ENCODE peak calls at places on chromosome 10, in eight cellular contexts. One of them, this sample, is unnamed.
A peak's percentile ranks its signal among the peaks of the same experiment; 100 is the strongest.

GRCh38 chr10:71753091-71753959 is 20.0 kb downstream of the VSIR start:
- DNase-seq in Panc1: no peak
- DNase-seq in H9: no peak
- DNase-seq in putamen: peak; percentile 61
- DNase-seq in CD4-positive, alpha-beta memory T cell: no peak
- DNase-seq in prostate gland: no peak
- DNase-seq in amniotic stem cell: no peak
- DNase-seq in brain microvascular endothelial cell: no peak
- DNase-seq in this sample: peak; percentile 72

GRCh38 chr10:6649903-6650302 is 69.8 kb upstream of the PRKCQ start:
- DNase-seq in prostate gland: no peak
- DNase-seq in Panc1: no peak
- DNase-seq in putamen: peak; percentile 22
- DNase-seq in CD4-positive, alpha-beta memory T cell: no peak
- DNase-seq in H9: no peak
- DNase-seq in amniotic stem cell: no peak
- DNase-seq in brain microvascular endothelial cell: no peak
- DNase-seq in this sample: no peak

GRCh38 chr10:95440756-95441546 is 120.2 kb downstream of the SORBS1 start:
- DNase-seq in Panc1: no peak
- DNase-seq in amniotic stem cell: no peak
- DNase-seq in putamen: no peak
- DNase-seq in prostate gland: no peak
- DNase-seq in CD4-positive, alpha-beta memory T cell: no peak
- DNase-seq in brain microvascular endothelial cell: no peak
- DNase-seq in H9: no peak
- DNase-seq in this sample: no peak

GRCh38 chr10:79069325-79070090 is 742 bp downstream of the ZMIZ1 start:
- DNase-seq in prostate gland: no peak
- DNase-seq in brain microvascular endothelial cell: peak; percentile 20
- DNase-seq in CD4-positive, alpha-beta memory T cell: peak; percentile 53
- DNase-seq in amniotic stem cell: peak; percentile 7
- DNase-seq in putamen: peak; percentile 49
- DNase-seq in Panc1: no peak
- DNase-seq in H9: no peak
- DNase-seq in this sample: peak; percentile 55

GRCh38 chr10:89389254-89389653 is 3.2 kb upstream of the IFIT1 start:
- DNase-seq in putamen: no peak
- DNase-seq in CD4-positive, alpha-beta memory T cell: peak; percentile 13
- DNase-seq in amniotic stem cell: no peak
- DNase-seq in Panc1: no peak
- DNase-seq in H9: no peak
- DNase-seq in prostate gland: no peak
- DNase-seq in brain microvascular endothelial cell: no peak
- DNase-seq in this sample: peak; percentile 82

GRCh38 chr10:103592186-103593021 is 98.9 kb downstream of the NEURL1 start:
- DNase-seq in H9: peak; percentile 77
- DNase-seq in CD4-positive, alpha-beta memory T cell: no peak
- DNase-seq in Panc1: peak; percentile 20
- DNase-seq in amniotic stem cell: no peak
- DNase-seq in prostate gland: no peak
- DNase-seq in brain microvascular endothelial cell: peak; percentile 20
- DNase-seq in putamen: no peak
- DNase-seq in this sample: no peak

GRCh38 chr10:27504897-27505457 is 873 bp downstream of the RAB18 start:
- DNase-seq in putamen: no peak
- DNase-seq in brain microvascular endothelial cell: peak; percentile 20
- DNase-seq in H9: no peak
- DNase-seq in Panc1: no peak
- DNase-seq in prostate gland: no peak
- DNase-seq in amniotic stem cell: peak; percentile 17
- DNase-seq in CD4-positive, alpha-beta memory T cell: no peak
- DNase-seq in this sample: peak; percentile 25

GRCh38 chr10:515674-516073 is 173.8 kb downstream of the DIP2C start:
- DNase-seq in putamen: no peak
- DNase-seq in H9: no peak
- DNase-seq in amniotic stem cell: no peak
- DNase-seq in CD4-positive, alpha-beta memory T cell: no peak
- DNase-seq in brain microvascular endothelial cell: no peak
- DNase-seq in prostate gland: no peak
- DNase-seq in Panc1: no peak
- DNase-seq in this sample: no peak

GRCh38 chr10:60208676-60209269 is 180.9 kb downstream of the ANK3 start:
- DNase-seq in prostate gland: no peak
- DNase-seq in H9: no peak
- DNase-seq in brain microvascular endothelial cell: no peak
- DNase-seq in Panc1: peak; percentile 25
- DNase-seq in amniotic stem cell: peak; percentile 10
- DNase-seq in putamen: no peak
- DNase-seq in CD4-positive, alpha-beta memory T cell: no peak
- DNase-seq in this sample: peak; percentile 49

GRCh38 chr10:71266147-71266917 is 52.7 kb upstream of the SLC29A3 start:
- DNase-seq in CD4-positive, alpha-beta memory T cell: no peak
- DNase-seq in amniotic stem cell: no peak
- DNase-seq in Panc1: no peak
- DNase-seq in prostate gland: no peak
- DNase-seq in H9: no peak
- DNase-seq in putamen: no peak
- DNase-seq in brain microvascular endothelial cell: peak; percentile 43
- DNase-seq in this sample: no peak

GRCh38 chr10:3995302-3996210 is 210.5 kb upstream of the KLF6 start:
- DNase-seq in putamen: no peak
- DNase-seq in H9: no peak
- DNase-seq in Panc1: no peak
- DNase-seq in CD4-positive, alpha-beta memory T cell: no peak
- DNase-seq in brain microvascular endothelial cell: peak; percentile 64
- DNase-seq in prostate gland: no peak
- DNase-seq in amniotic stem cell: no peak
- DNase-seq in this sample: no peak

GRCh38 chr10:79981356-79981672 is 32.4 kb upstream of the SFTPD start:
- DNase-seq in amniotic stem cell: no peak
- DNase-seq in Panc1: no peak
- DNase-seq in brain microvascular endothelial cell: no peak
- DNase-seq in H9: no peak
- DNase-seq in putamen: no peak
- DNase-seq in CD4-positive, alpha-beta memory T cell: no peak
- DNase-seq in prostate gland: peak; percentile 56
- DNase-seq in this sample: peak; percentile 45

GRCh38 chr10:12852732-12853131 is 148.8 kb downstream of the CCDC3 start:
- DNase-seq in putamen: no peak
- DNase-seq in CD4-positive, alpha-beta memory T cell: no peak
- DNase-seq in prostate gland: no peak
- DNase-seq in amniotic stem cell: no peak
- DNase-seq in brain microvascular endothelial cell: no peak
- DNase-seq in H9: no peak
- DNase-seq in Panc1: no peak
- DNase-seq in this sample: no peak

GRCh38 chr10:689433-690226 is at the start of gene DIP2C:
- DNase-seq in H9: peak; percentile 65
- DNase-seq in brain microvascular endothelial cell: peak; percentile 43
- DNase-seq in amniotic stem cell: peak; percentile 77
- DNase-seq in prostate gland: peak; percentile 69
- DNase-seq in CD4-positive, alpha-beta memory T cell: peak; percentile 10
- DNase-seq in putamen: peak; percentile 68
- DNase-seq in Panc1: no peak
- DNase-seq in this sample: peak; percentile 74

GRCh38 chr10:132275426-132276178 is 32.1 kb downstream of the STK32C start:
- DNase-seq in prostate gland: no peak
- DNase-seq in Panc1: no peak
- DNase-seq in CD4-positive, alpha-beta memory T cell: no peak
- DNase-seq in brain microvascular endothelial cell: no peak
- DNase-seq in amniotic stem cell: no peak
- DNase-seq in H9: no peak
- DNase-seq in putamen: no peak
- DNase-seq in this sample: no peak

GRCh38 chr10:110717830-110718595 is 73.9 kb downstream of the RBM20 start:
- DNase-seq in prostate gland: no peak
- DNase-seq in putamen: no peak
- DNase-seq in H9: no peak
- DNase-seq in brain microvascular endothelial cell: no peak
- DNase-seq in Panc1: no peak
- DNase-seq in CD4-positive, alpha-beta memory T cell: no peak
- DNase-seq in amniotic stem cell: no peak
- DNase-seq in this sample: peak; percentile 31

GRCh38 chr10:104291439-104291951 is 22.5 kb downstream of the GSTO2 start:
- DNase-seq in prostate gland: peak; percentile 86
- DNase-seq in putamen: peak; percentile 90
- DNase-seq in H9: peak; percentile 92
- DNase-seq in amniotic stem cell: peak; percentile 54
- DNase-seq in CD4-positive, alpha-beta memory T cell: peak; percentile 85
- DNase-seq in brain microvascular endothelial cell: peak; percentile 85
- DNase-seq in Panc1: no peak
- DNase-seq in this sample: peak; percentile 86

GRCh38 chr10:68231106-68231901 is 609 bp downstream of the ATOH7 start:
- DNase-seq in brain microvascular endothelial cell: peak; percentile 54
- DNase-seq in Panc1: peak; percentile 48
- DNase-seq in amniotic stem cell: peak; percentile 41
- DNase-seq in putamen: peak; percentile 76
- DNase-seq in prostate gland: peak; percentile 19
- DNase-seq in CD4-positive, alpha-beta memory T cell: peak; percentile 12
- DNase-seq in H9: peak; percentile 82
- DNase-seq in this sample: peak; percentile 75

GRCh38 chr10:97575101-97575668 is 2.6 kb downstream of the ANKRD2 start:
- DNase-seq in Panc1: no peak
- DNase-seq in brain microvascular endothelial cell: no peak
- DNase-seq in prostate gland: no peak
- DNase-seq in putamen: no peak
- DNase-seq in H9: no peak
- DNase-seq in CD4-positive, alpha-beta memory T cell: no peak
- DNase-seq in amniotic stem cell: no peak
- DNase-seq in this sample: no peak

GRCh38 chr10:129545257-129545656 is 78.2 kb downstream of the MGMT start:
- DNase-seq in putamen: no peak
- DNase-seq in H9: no peak
- DNase-seq in prostate gland: no peak
- DNase-seq in brain microvascular endothelial cell: peak; percentile 25
- DNase-seq in Panc1: no peak
- DNase-seq in CD4-positive, alpha-beta memory T cell: no peak
- DNase-seq in amniotic stem cell: no peak
- DNase-seq in this sample: no peak

GRCh38 chr10:114708084-114708483 is 50.0 kb upstream of the ABLIM1 start:
- DNase-seq in Panc1: no peak
- DNase-seq in prostate gland: no peak
- DNase-seq in H9: no peak
- DNase-seq in CD4-positive, alpha-beta memory T cell: no peak
- DNase-seq in amniotic stem cell: no peak
- DNase-seq in putamen: no peak
- DNase-seq in brain microvascular endothelial cell: no peak
- DNase-seq in this sample: no peak

GRCh38 chr10:72038458-72039001 is 49.8 kb downstream of the SPOCK2 start:
- DNase-seq in brain microvascular endothelial cell: peak; percentile 16
- DNase-seq in Panc1: no peak
- DNase-seq in putamen: no peak
- DNase-seq in prostate gland: no peak
- DNase-seq in H9: no peak
- DNase-seq in CD4-positive, alpha-beta memory T cell: no peak
- DNase-seq in amniotic stem cell: no peak
- DNase-seq in this sample: no peak

GRCh38 chr10:101687088-101687487 is 7.9 kb downstream of the FBXW4 start:
- DNase-seq in brain microvascular endothelial cell: no peak
- DNase-seq in prostate gland: no peak
- DNase-seq in amniotic stem cell: no peak
- DNase-seq in CD4-positive, alpha-beta memory T cell: no peak
- DNase-seq in Panc1: no peak
- DNase-seq in H9: no peak
- DNase-seq in putamen: no peak
- DNase-seq in this sample: no peak

GRCh38 chr10:78502208-78502943 is 468.7 kb downstream of the RPS24 start:
- DNase-seq in H9: no peak
- DNase-seq in brain microvascular endothelial cell: peak; percentile 35
- DNase-seq in prostate gland: no peak
- DNase-seq in putamen: no peak
- DNase-seq in CD4-positive, alpha-beta memory T cell: no peak
- DNase-seq in Panc1: no peak
- DNase-seq in amniotic stem cell: no peak
- DNase-seq in this sample: no peak

GRCh38 chr10:96509017-96509641 is 4.6 kb downstream of the TLL2 start:
- DNase-seq in H9: peak; percentile 60
- DNase-seq in prostate gland: no peak
- DNase-seq in putamen: no peak
- DNase-seq in brain microvascular endothelial cell: peak; percentile 94
- DNase-seq in Panc1: no peak
- DNase-seq in amniotic stem cell: no peak
- DNase-seq in CD4-positive, alpha-beta memory T cell: no peak
- DNase-seq in this sample: no peak

GRCh38 chr10:58027431-58027830 is 240.3 kb downstream of the IPMK start:
- DNase-seq in H9: no peak
- DNase-seq in brain microvascular endothelial cell: peak; percentile 9
- DNase-seq in putamen: no peak
- DNase-seq in Panc1: no peak
- DNase-seq in amniotic stem cell: no peak
- DNase-seq in prostate gland: no peak
- DNase-seq in CD4-positive, alpha-beta memory T cell: no peak
- DNase-seq in this sample: no peak

GRCh38 chr10:70538731-70539338 is 60.3 kb downstream of the PALD1 start:
- DNase-seq in amniotic stem cell: no peak
- DNase-seq in CD4-positive, alpha-beta memory T cell: no peak
- DNase-seq in H9: no peak
- DNase-seq in putamen: no peak
- DNase-seq in brain microvascular endothelial cell: no peak
- DNase-seq in prostate gland: no peak
- DNase-seq in Panc1: no peak
- DNase-seq in this sample: no peak

GRCh38 chr10:48451969-48452878 is 145.7 kb downstream of the MAPK8 start:
- DNase-seq in brain microvascular endothelial cell: no peak
- DNase-seq in amniotic stem cell: no peak
- DNase-seq in H9: no peak
- DNase-seq in prostate gland: no peak
- DNase-seq in Panc1: no peak
- DNase-seq in CD4-positive, alpha-beta memory T cell: no peak
- DNase-seq in putamen: no peak
- DNase-seq in this sample: no peak

GRCh38 chr10:132627736-132628512 is 90.3 kb downstream of the INPP5A start:
- DNase-seq in brain microvascular endothelial cell: peak; percentile 26
- DNase-seq in putamen: no peak
- DNase-seq in prostate gland: no peak
- DNase-seq in amniotic stem cell: peak; percentile 20
- DNase-seq in CD4-positive, alpha-beta memory T cell: no peak
- DNase-seq in H9: no peak
- DNase-seq in Panc1: no peak
- DNase-seq in this sample: peak; percentile 70

GRCh38 chr10:98963608-98964007 is 272.0 kb downstream of the HPSE2 start:
- DNase-seq in amniotic stem cell: no peak
- DNase-seq in putamen: no peak
- DNase-seq in Panc1: no peak
- DNase-seq in prostate gland: no peak
- DNase-seq in brain microvascular endothelial cell: peak; percentile 20
- DNase-seq in CD4-positive, alpha-beta memory T cell: no peak
- DNase-seq in H9: no peak
- DNase-seq in this sample: no peak

GRCh38 chr10:129525408-129525807 is 58.4 kb downstream of the MGMT start:
- DNase-seq in brain microvascular endothelial cell: peak; percentile 24
- DNase-seq in CD4-positive, alpha-beta memory T cell: no peak
- DNase-seq in putamen: no peak
- DNase-seq in amniotic stem cell: peak; percentile 29
- DNase-seq in prostate gland: no peak
- DNase-seq in H9: peak; percentile 10
- DNase-seq in Panc1: no peak
- DNase-seq in this sample: no peak

This sample was measured in globus pallidus.